ENCODE peak calls at places on chromosomes 16 and 17, in seven cellular contexts. C is SK-N-SH, J is GM12891, E is GM12878, U is HepG2, I is K562, F is H1. R is an unnamed sample.

GRCh38 chr17:45018514-45019176 is 32.8 kb downstream of the DCAKD start:
- DNase-seq in C (peak), J (no peak), E (no peak), U (no peak), I (peak), F (no peak), R (no peak)

GRCh38 chr16:50276801-50277560 is 10.6 kb downstream of the ADCY7 start:
- DNase-seq in C (no peak), J (no peak), E (no peak), U (peak), I (no peak), F (no peak), R (no peak)

GRCh38 chr16:5903797-5904196 is 806.2 kb upstream of the EEF2KMT start:
- DNase-seq in C (peak), J (no peak), E (no peak), U (no peak), I (no peak), F (no peak), R (no peak)

GRCh38 chr16:69917739-69918138 is 33.4 kb upstream of the CLEC18A start:
- DNase-seq in C (no peak), J (no peak), E (no peak), U (no peak), I (no peak), F (peak), R (no peak)

GRCh38 chr16:24070851-24071250 is 185.3 kb upstream of the CACNG3 start:
- DNase-seq in C (peak), J (peak), E (peak), U (peak), I (peak), F (peak), R (peak)

GRCh38 chr17:42979511-42980273 is at the start of gene PTGES3L:
- DNase-seq in C (peak), J (peak), E (no peak), U (peak), I (peak), F (peak), R (peak)

GRCh38 chr17:17661134-17661533 is 20.1 kb upstream of the RAI1 start:
- DNase-seq in C (no peak), J (no peak), E (no peak), U (peak), I (no peak), F (no peak), R (no peak)

GRCh38 chr16:65224994-65225393 is 103.1 kb upstream of the CDH11 start:
- DNase-seq in C (no peak), J (no peak), E (no peak), U (no peak), I (no peak), F (no peak), R (no peak)

GRCh38 chr16:80231888-80232287 is 308.9 kb upstream of the DYNLRB2 start:
- DNase-seq in C (no peak), J (peak), E (peak), U (peak), I (no peak), F (no peak), R (peak)

GRCh38 chr17:81453049-81453448 is 57.8 kb downstream of the BAHCC1 start:
- DNase-seq in C (no peak), J (no peak), E (no peak), U (no peak), I (no peak), F (no peak), R (no peak)

GRCh38 chr16:72311426-72311825 is 139.5 kb upstream of the PMFBP1 start:
- DNase-seq in C (no peak), J (no peak), E (no peak), U (no peak), I (no peak), F (no peak), R (no peak)

GRCh38 chr16:73047536-73048291 is at the start of gene ZFHX3:
- DNase-seq in C (peak), J (peak), E (no peak), U (peak), I (no peak), F (peak), R (no peak)

GRCh38 chr17:2592974-2593845 is at the start of gene PAFAH1B1:
- DNase-seq in C (peak), J (peak), E (peak), U (peak), I (peak), F (peak), R (peak)

GRCh38 chr17:15914400-15915165 is 30.3 kb upstream of the ADORA2B start:
- DNase-seq in C (no peak), J (no peak), E (no peak), U (no peak), I (no peak), F (no peak), R (no peak)

GRCh38 chr16:4925791-4926190 is 11.2 kb downstream of the PPL start:
- DNase-seq in C (no peak), J (no peak), E (no peak), U (no peak), I (no peak), F (no peak), R (no peak)

GRCh38 chr17:83203472-83204221 is 124.2 kb downstream of the METRNL start:
- DNase-seq in C (no peak), J (no peak), E (no peak), U (no peak), I (no peak), F (peak), R (no peak)

GRCh38 chr16:56874800-56875199 is 9.8 kb downstream of the SLC12A3 start:
- DNase-seq in C (peak), J (no peak), E (no peak), U (no peak), I (no peak), F (no peak), R (no peak)

GRCh38 chr16:29702307-29702706 is 23.3 kb downstream of the QPRT start:
- DNase-seq in C (no peak), J (no peak), E (peak), U (no peak), I (no peak), F (no peak), R (no peak)

GRCh38 chr16:18966791-18967190 is 16.9 kb upstream of the TMC7 start:
- DNase-seq in C (no peak), J (no peak), E (no peak), U (no peak), I (no peak), F (no peak), R (no peak)

GRCh38 chr16:18969855-18970240 is 13.9 kb upstream of the TMC7 start:
- DNase-seq in C (no peak), J (no peak), E (no peak), U (no peak), I (no peak), F (no peak), R (no peak)

GRCh38 chr16:18965555-18965954 is 18.2 kb upstream of the TMC7 start:
- DNase-seq in C (no peak), J (no peak), E (no peak), U (no peak), I (no peak), F (no peak), R (no peak)

GRCh38 chr16:18975109-18975508 is 8.6 kb upstream of the TMC7 start:
- DNase-seq in C (no peak), J (no peak), E (no peak), U (no peak), I (no peak), F (no peak), R (no peak)

DNA sequence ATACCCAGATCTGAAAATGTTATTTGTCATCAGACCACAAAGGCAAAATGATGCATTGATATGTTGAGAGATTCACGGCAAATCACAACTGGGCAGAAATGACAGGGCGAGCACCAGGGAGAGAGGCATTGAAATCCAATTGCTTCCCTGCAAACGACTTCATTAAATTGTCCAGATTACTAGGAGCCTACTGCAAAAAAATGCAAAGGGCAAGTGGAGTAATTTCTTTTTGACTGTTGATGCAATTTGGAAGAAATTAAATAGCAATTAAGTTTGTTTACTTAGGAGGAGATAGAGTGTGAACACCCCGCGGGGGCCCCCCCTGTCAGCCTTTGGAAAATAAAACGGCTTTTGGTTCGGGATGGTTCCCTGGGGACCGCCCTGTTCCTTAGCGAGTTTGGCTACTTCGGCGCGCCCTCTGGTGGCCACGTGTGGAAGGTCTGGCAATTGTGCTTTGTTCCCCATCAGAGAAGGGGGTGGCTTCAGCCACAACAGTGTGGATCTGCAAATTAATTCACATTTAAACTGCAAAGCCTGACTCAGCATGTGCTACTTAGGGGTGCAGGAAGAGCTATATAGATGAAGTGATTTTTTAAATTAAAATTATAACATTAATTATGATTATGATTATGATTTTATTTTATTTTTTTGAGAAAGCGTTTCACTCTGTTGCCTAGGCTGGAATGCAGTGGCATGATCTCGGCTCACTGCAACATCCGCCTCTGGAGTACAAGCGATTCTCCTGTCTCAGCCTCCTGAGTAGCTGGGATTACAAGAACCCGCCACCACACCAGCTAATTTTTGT is 14.5 kb upstream of the TMC7 start:
- DNase-seq in C (peak), J (peak), E (peak), U (peak), I (peak), F (peak), R (peak)
- TF ChIP-seq TAF1 in C (no peak), J (no peak), E (no peak), U (no peak), I (no peak), F (no peak), R (no peak)

GRCh38 chr17:1181769-1182137 is 2.0 kb upstream of the ABR start:
- DNase-seq in C (no peak), J (no peak), E (no peak), U (no peak), I (no peak), F (no peak), R (no peak)

GRCh38 chr17:1182831-1183578 is 3.2 kb upstream of the ABR start:
- DNase-seq in C (no peak), J (no peak), E (no peak), U (no peak), I (no peak), F (no peak), R (no peak)

GRCh38 chr17:1180434-1180742 is 607 bp upstream of the ABR start:
- DNase-seq in C (no peak), J (no peak), E (no peak), U (no peak), I (no peak), F (no peak), R (no peak)

GRCh38 chr17:1179635-1180433 is at the start of gene ABR:
- DNase-seq in C (peak), J (peak), E (no peak), U (no peak), I (peak), F (peak), R (peak)

DNA sequence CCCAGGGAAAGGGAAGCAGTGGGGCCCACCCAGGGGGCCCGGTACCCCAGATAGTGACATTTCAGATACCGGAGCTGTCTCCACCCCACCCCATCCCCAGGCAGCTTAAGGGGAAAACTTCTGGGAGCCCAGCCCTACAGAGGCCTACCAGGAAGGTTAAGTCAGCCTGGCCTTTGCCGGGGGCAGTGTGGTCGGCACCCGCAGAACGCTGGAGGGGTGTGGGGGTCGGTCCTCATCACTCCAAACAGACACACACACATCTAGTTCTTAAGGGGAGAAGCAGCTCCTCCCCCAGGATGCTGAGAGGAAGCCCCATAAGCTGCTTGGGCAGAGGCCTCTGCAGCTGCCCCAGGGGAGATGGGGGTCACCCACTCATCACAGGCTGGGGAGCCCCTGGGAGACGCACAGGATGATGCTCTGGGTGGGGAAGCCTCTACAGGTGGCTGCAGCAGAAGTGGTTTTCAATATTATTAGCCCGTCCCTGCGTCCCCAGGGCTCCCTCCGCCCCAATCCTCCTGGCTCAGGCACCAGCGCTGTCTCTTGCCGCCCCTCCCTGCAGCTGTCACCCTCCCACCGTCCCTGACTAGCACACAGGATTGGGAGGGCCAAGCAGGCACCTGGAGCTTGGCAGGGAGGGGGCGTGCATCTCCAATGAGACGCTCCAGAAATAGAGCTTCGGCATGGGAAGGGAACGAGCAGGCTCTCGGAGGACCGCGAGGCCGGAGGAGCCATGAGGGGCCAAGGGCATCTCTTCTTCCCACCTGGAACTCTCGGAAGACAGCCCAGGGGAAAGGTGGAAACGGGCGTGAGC is 1.4 kb upstream of the ABR start:
- DNase-seq in C (no peak), J (no peak), E (no peak), U (no peak), I (no peak), F (peak), R (peak)
- TF ChIP-seq POLR2AphosphoS5 in C (no peak), J (no peak), E (no peak), U (no peak), I (no peak), F (no peak), R (no peak)

DNA sequence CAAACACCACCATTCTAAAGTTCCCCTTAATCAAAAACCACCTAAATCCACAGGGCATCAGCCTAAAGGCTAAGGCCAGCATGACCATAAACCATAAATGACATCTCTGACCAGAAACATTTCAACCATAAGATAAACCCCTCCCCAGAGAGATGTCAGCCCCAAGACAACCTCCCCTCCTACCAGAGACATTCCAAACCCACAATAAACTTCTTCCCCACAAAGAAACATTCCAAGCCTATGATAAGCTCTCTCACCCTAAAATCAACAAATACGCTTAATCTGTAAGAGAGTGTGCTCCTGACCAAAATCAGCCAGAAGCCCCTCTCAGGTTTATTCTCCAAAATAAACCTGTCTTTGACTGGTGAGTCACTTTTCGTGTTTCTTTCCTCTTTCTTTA is 54.8 kb downstream of the SLFN5 start:
- DNase-seq in C (no peak), J (no peak), E (no peak), U (no peak), I (no peak), F (no peak), R (no peak)
- TF ChIP-seq TAF1 in C (no peak), J (no peak), E (no peak), U (no peak), I (no peak), F (no peak), R (no peak)

GRCh38 chr16:84088695-84089395 is 27.9 kb downstream of the MBTPS1 start:
- DNase-seq in C (no peak), J (peak), E (peak), U (peak), I (no peak), F (no peak), R (peak)
- TF ChIP-seq POLR2AphosphoS5 in C (no peak), J (no peak), E (no peak), U (no peak), I (no peak), F (no peak), R (no peak)